ENCODE peak calls at places on chromosomes 1 and 21, in six cellular contexts. One of them, this sample, is unnamed. For H3K27me3, the result is how much of the 10 kb centered on the place peaks cover.

GRCh38 chr1:220451541-220451940 is 76.4 kb upstream of the MARK1 start:
- DNase-seq in tibial nerve: no peak
- DNase-seq in Caco-2: peak
- DNase-seq in uterus: no peak
- DNase-seq in heart right ventricle: no peak
- DNase-seq in cardiac muscle cell: no peak
- DNase-seq in this sample: no peak

GRCh38 chr1:2314803-2315710 is 76.3 kb downstream of the MORN1 start:
- DNase-seq in uterus: peak
- DNase-seq in heart right ventricle: peak
- DNase-seq in tibial nerve: no peak
- DNase-seq in cardiac muscle cell: peak
- DNase-seq in Caco-2: peak
- DNase-seq in this sample: peak

GRCh38 chr1:16989676-16990391 is 9.4 kb upstream of the MFAP2 start:
- DNase-seq in heart right ventricle: no peak
- DNase-seq in cardiac muscle cell: no peak
- DNase-seq in tibial nerve: no peak
- DNase-seq in uterus: no peak
- DNase-seq in Caco-2: no peak
- DNase-seq in this sample: no peak

GRCh38 chr1:8562222-8562621 is 244.3 kb downstream of the SLC45A1 start:
- DNase-seq in cardiac muscle cell: no peak
- DNase-seq in heart right ventricle: no peak
- DNase-seq in tibial nerve: no peak
- DNase-seq in Caco-2: no peak
- DNase-seq in uterus: no peak
- DNase-seq in this sample: no peak

GRCh38 chr1:78054559-78054958 is 8.8 kb downstream of the GIPC2 start:
- DNase-seq in Caco-2: no peak
- DNase-seq in heart right ventricle: no peak
- DNase-seq in tibial nerve: no peak
- DNase-seq in cardiac muscle cell: peak
- DNase-seq in uterus: no peak
- DNase-seq in this sample: no peak

GRCh38 chr21:36757246-36757645 is 58.3 kb downstream of the SIM2 start:
- DNase-seq in heart right ventricle: no peak
- DNase-seq in Caco-2: no peak
- DNase-seq in tibial nerve: no peak
- DNase-seq in uterus: no peak
- DNase-seq in cardiac muscle cell: no peak
- DNase-seq in this sample: no peak

GRCh38 chr1:88549536-88549935 is 134.5 kb upstream of the PKN2 start:
- DNase-seq in uterus: no peak
- DNase-seq in cardiac muscle cell: peak
- DNase-seq in Caco-2: no peak
- DNase-seq in heart right ventricle: no peak
- DNase-seq in tibial nerve: no peak
- DNase-seq in this sample: no peak

GRCh38 chr1:112344754-112345423 is 51.1 kb upstream of the CTTNBP2NL start:
- DNase-seq in tibial nerve: no peak
- DNase-seq in Caco-2: no peak
- DNase-seq in heart right ventricle: no peak
- DNase-seq in uterus: no peak
- DNase-seq in cardiac muscle cell: no peak
- DNase-seq in this sample: no peak

GRCh38 chr1:224432141-224432540 is 2.5 kb downstream of the WDR26 start:
- DNase-seq in uterus: no peak
- DNase-seq in tibial nerve: no peak
- DNase-seq in Caco-2: no peak
- DNase-seq in cardiac muscle cell: peak
- DNase-seq in heart right ventricle: no peak
- DNase-seq in this sample: no peak
- H3K4me3 ChIP-seq in uterus: peak
- H3K4me3 ChIP-seq in tibial nerve: peak
- H3K4me3 ChIP-seq in Caco-2: peak
- H3K4me3 ChIP-seq in cardiac muscle cell: peak
- H3K4me3 ChIP-seq in heart right ventricle: peak
- H3K4me3 ChIP-seq in this sample: peak

GRCh38 chr1:92486251-92487077 is at the start of gene GFI1:
- DNase-seq in heart right ventricle: no peak
- DNase-seq in Caco-2: no peak
- DNase-seq in uterus: no peak
- DNase-seq in tibial nerve: no peak
- DNase-seq in cardiac muscle cell: peak
- DNase-seq in this sample: peak

GRCh38 chr1:92485374-92486250 is 1.1 kb downstream of the GFI1 start:
- DNase-seq in tibial nerve: no peak
- DNase-seq in heart right ventricle: no peak
- DNase-seq in uterus: no peak
- DNase-seq in cardiac muscle cell: peak
- DNase-seq in Caco-2: peak
- DNase-seq in this sample: peak

GRCh38 chr1:92488832-92489231 is 2.1 kb upstream of the GFI1 start:
- DNase-seq in cardiac muscle cell: peak
- DNase-seq in uterus: no peak
- DNase-seq in Caco-2: no peak
- DNase-seq in heart right ventricle: no peak
- DNase-seq in tibial nerve: no peak
- DNase-seq in this sample: no peak

GRCh38 chr1:92487078-92487605 is 417 bp upstream of the GFI1 start:
- DNase-seq in cardiac muscle cell: no peak
- DNase-seq in uterus: no peak
- DNase-seq in heart right ventricle: no peak
- DNase-seq in Caco-2: no peak
- DNase-seq in tibial nerve: no peak
- DNase-seq in this sample: no peak

GRCh38 chr1:92488416-92488815 is 1.7 kb upstream of the GFI1 start:
- DNase-seq in Caco-2: no peak
- DNase-seq in tibial nerve: no peak
- DNase-seq in cardiac muscle cell: no peak
- DNase-seq in heart right ventricle: no peak
- DNase-seq in uterus: no peak
- DNase-seq in this sample: no peak
- H3K27me3 ChIP-seq in Caco-2: under half
- H3K27me3 ChIP-seq in tibial nerve: under half
- H3K27me3 ChIP-seq in cardiac muscle cell: half or more
- H3K27me3 ChIP-seq in heart right ventricle: under half
- H3K27me3 ChIP-seq in uterus: under half
- H3K27me3 ChIP-seq in this sample: under half

GRCh38 chr1:184387069-184387870 is 441 bp downstream of the C1orf21 start:
- DNase-seq in cardiac muscle cell: peak
- DNase-seq in tibial nerve: peak
- DNase-seq in Caco-2: no peak
- DNase-seq in uterus: peak
- DNase-seq in heart right ventricle: peak
- DNase-seq in this sample: peak

GRCh38 chr1:184389446-184389845 is 2.6 kb downstream of the C1orf21 start:
- DNase-seq in tibial nerve: no peak
- DNase-seq in uterus: no peak
- DNase-seq in cardiac muscle cell: no peak
- DNase-seq in Caco-2: no peak
- DNase-seq in heart right ventricle: no peak
- DNase-seq in this sample: no peak

GRCh38 chr1:184387871-184388670 is 1.2 kb downstream of the C1orf21 start:
- DNase-seq in tibial nerve: peak
- DNase-seq in heart right ventricle: peak
- DNase-seq in Caco-2: no peak
- DNase-seq in uterus: peak
- DNase-seq in cardiac muscle cell: peak
- DNase-seq in this sample: no peak

GRCh38 chr1:184390889-184391288 is 4.1 kb downstream of the C1orf21 start:
- DNase-seq in uterus: no peak
- DNase-seq in tibial nerve: no peak
- DNase-seq in cardiac muscle cell: no peak
- DNase-seq in heart right ventricle: no peak
- DNase-seq in Caco-2: no peak
- DNase-seq in this sample: no peak

DNA sequence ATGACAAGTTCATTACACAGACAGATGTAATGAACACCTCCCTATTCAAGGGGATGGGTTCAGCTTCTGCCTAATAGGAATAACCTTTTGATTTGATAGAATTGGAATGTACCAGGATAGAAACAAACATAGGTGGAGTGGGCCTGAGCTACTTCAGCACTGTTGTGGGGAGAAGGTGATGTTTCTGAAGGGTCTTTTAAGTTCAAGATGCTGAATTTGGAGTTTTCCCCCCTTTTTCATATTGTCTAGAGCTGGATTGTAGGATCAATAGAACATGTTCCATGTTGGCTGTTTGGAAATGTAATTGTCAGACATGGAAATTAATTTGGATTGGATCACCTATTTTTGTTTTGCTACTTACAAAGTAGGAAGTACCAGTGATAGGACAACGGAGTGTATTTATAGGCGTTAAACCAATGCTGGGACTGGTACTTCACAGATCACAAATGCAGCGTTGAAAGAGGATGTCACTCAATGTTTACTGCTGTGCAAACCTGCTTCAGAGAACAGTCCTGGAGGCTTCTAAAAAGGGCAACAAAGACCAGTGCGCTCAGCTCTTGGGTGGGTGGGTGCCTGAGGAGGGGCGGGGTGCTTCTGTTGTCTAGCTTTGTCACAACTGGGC is 2.0 kb downstream of the C1orf21 start:
- DNase-seq in Caco-2: no peak
- DNase-seq in tibial nerve: no peak
- DNase-seq in cardiac muscle cell: no peak
- DNase-seq in uterus: no peak
- DNase-seq in heart right ventricle: peak
- DNase-seq in this sample: no peak
- TF ChIP-seq CTCF in Caco-2: no peak
- TF ChIP-seq CTCF in tibial nerve: no peak
- TF ChIP-seq CTCF in cardiac muscle cell: no peak
- TF ChIP-seq CTCF in uterus: no peak
- TF ChIP-seq CTCF in heart right ventricle: no peak
- TF ChIP-seq CTCF in this sample: no peak

DNA sequence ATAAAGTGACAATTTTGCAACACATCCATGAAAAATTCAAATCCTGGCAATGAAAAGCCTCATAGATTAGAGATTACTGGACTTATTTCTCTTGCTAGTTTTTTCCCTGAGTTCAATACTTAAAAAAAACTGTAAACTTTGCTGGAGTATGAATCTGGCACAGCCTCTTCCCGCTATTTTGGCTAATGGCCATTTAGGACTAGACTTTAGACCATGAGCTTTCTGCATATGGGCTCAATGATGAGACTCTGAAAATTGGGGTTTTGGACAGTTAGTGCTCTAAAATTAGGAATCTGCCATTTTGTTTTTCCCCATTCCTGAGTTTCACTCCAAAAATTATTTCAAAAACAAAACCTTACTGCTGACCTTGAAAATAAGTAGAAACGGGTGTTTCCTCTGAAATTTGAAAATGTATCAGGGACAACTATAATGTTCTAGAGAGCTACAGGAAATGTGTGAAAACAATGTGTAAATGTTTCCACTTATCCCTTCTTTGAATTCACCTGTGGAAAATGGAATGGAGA is 137.5 kb downstream of the HMCN1 start:
- DNase-seq in heart right ventricle: no peak
- DNase-seq in tibial nerve: no peak
- DNase-seq in cardiac muscle cell: no peak
- DNase-seq in Caco-2: no peak
- DNase-seq in uterus: no peak
- DNase-seq in this sample: no peak
- H3K4me3 ChIP-seq in heart right ventricle: no peak
- H3K4me3 ChIP-seq in tibial nerve: no peak
- H3K4me3 ChIP-seq in cardiac muscle cell: no peak
- H3K4me3 ChIP-seq in Caco-2: no peak
- H3K4me3 ChIP-seq in uterus: no peak
- H3K4me3 ChIP-seq in this sample: no peak